ENCODE peak calls at places on chromosomes 4 and X, in eight cellular contexts. One of them, this sample, is unnamed.

GRCh38 chr4:30718889-30719252 is 1.3 kb upstream of the PCDH7 start:
- DNase-seq in Calu3: no peak
- DNase-seq in A549: no peak
- DNase-seq in fibroblast of mammary gland: peak
- DNase-seq in EL: peak
- DNase-seq in naive B cell: no peak
- DNase-seq in kidney tubule cell: peak
- DNase-seq in mucosa of gallbladder: no peak
- DNase-seq in this sample: no peak

GRCh38 chrX:40415675-40416074 is 165.1 kb upstream of the ATP6AP2 start:
- DNase-seq in Calu3: no peak
- DNase-seq in A549: no peak
- DNase-seq in fibroblast of mammary gland: no peak
- DNase-seq in EL: no peak
- DNase-seq in naive B cell: no peak
- DNase-seq in kidney tubule cell: no peak
- DNase-seq in mucosa of gallbladder: no peak
- DNase-seq in this sample: no peak

GRCh38 chrX:117839544-117839943 is 277.1 kb downstream of the KLHL13 start:
- DNase-seq in Calu3: no peak
- DNase-seq in A549: peak
- DNase-seq in fibroblast of mammary gland: no peak
- DNase-seq in EL: no peak
- DNase-seq in naive B cell: no peak
- DNase-seq in kidney tubule cell: peak
- DNase-seq in mucosa of gallbladder: no peak
- DNase-seq in this sample: no peak

GRCh38 chr4:158020734-158021346 is 152.0 kb downstream of the GASK1B start:
- DNase-seq in Calu3: no peak
- DNase-seq in A549: peak
- DNase-seq in fibroblast of mammary gland: peak
- DNase-seq in EL: peak
- DNase-seq in naive B cell: no peak
- DNase-seq in kidney tubule cell: peak
- DNase-seq in mucosa of gallbladder: no peak
- DNase-seq in this sample: peak

GRCh38 chr4:82948647-82949204 is 48.2 kb downstream of the THAP9 start:
- DNase-seq in Calu3: no peak
- DNase-seq in A549: no peak
- DNase-seq in fibroblast of mammary gland: peak
- DNase-seq in EL: peak
- DNase-seq in naive B cell: no peak
- DNase-seq in kidney tubule cell: peak
- DNase-seq in mucosa of gallbladder: no peak
- DNase-seq in this sample: peak

GRCh38 chrX:69238153-69238959 is 73.1 kb upstream of the PJA1 start:
- DNase-seq in Calu3: no peak
- DNase-seq in A549: no peak
- DNase-seq in fibroblast of mammary gland: peak
- DNase-seq in EL: no peak
- DNase-seq in naive B cell: no peak
- DNase-seq in kidney tubule cell: no peak
- DNase-seq in mucosa of gallbladder: no peak
- DNase-seq in this sample: peak

GRCh38 chrX:108537005-108537404 is 97.4 kb downstream of the COL4A5 start:
- DNase-seq in Calu3: peak
- DNase-seq in A549: peak
- DNase-seq in fibroblast of mammary gland: peak
- DNase-seq in EL: peak
- DNase-seq in naive B cell: no peak
- DNase-seq in kidney tubule cell: peak
- DNase-seq in mucosa of gallbladder: no peak
- DNase-seq in this sample: peak

GRCh38 chr4:140637836-140638235 is 69.1 kb upstream of the UCP1 start:
- DNase-seq in Calu3: peak
- DNase-seq in A549: peak
- DNase-seq in fibroblast of mammary gland: peak
- DNase-seq in EL: peak
- DNase-seq in naive B cell: peak
- DNase-seq in kidney tubule cell: peak
- DNase-seq in mucosa of gallbladder: no peak
- DNase-seq in this sample: peak

GRCh38 chr4:104964387-104965175 is 182.1 kb upstream of the TET2 start:
- DNase-seq in Calu3: no peak
- DNase-seq in A549: no peak
- DNase-seq in fibroblast of mammary gland: no peak
- DNase-seq in EL: no peak
- DNase-seq in naive B cell: no peak
- DNase-seq in kidney tubule cell: no peak
- DNase-seq in mucosa of gallbladder: no peak
- DNase-seq in this sample: no peak